ENCODE peak calls at places on chromosome 1, in nine cellular contexts. I is cardiac fibroblast, T is fibroblast of pulmonary artery, P is MCF 10A, L is ovary, V is fibroblast of lung, K is tibial nerve, U is GM12878, H is neural crest cell. X is an unnamed sample.

GRCh38 chr1:156060937-156061636 is at the start of gene RAB25:
- DNase-seq in V (no peak), T (no peak), U (no peak), H (no peak), P (no peak), K (no peak), L (no peak), I (no peak), X (peak; percentile 96)

GRCh38 chr1:24502168-24503002 is at the start of gene RCAN3:
- DNase-seq in L (peak; percentile 60), U (no peak), P (peak; percentile 81), H (peak; percentile 62), T (peak; percentile 68), I (peak; percentile 68), K (peak; percentile 42), V (peak; percentile 70), X (peak; percentile 89)

GRCh38 chr1:231357831-231358354 is 19.8 kb downstream of the SPRTN start:
- DNase-seq in L (no peak), U (peak; percentile 21), P (peak; percentile 88), K (peak; percentile 36), H (peak; percentile 3), I (peak; percentile 85), T (peak; percentile 81), V (peak; percentile 83), X (peak; percentile 52)

GRCh38 chr1:184494929-184495328 is 108.1 kb downstream of the C1orf21 start:
- DNase-seq in I (no peak), U (peak; percentile 60), V (no peak), P (no peak), H (no peak), L (no peak), K (no peak), T (no peak), X (no peak)

GRCh38 chr1:229270547-229271447 is at the start of gene RAB4A:
- DNase-seq in K (peak; percentile 41), U (peak; percentile 43), P (peak; percentile 96), T (peak; percentile 90), H (peak; percentile 73), V (peak; percentile 87), I (peak; percentile 82), L (peak; percentile 90), X (peak; percentile 82)

GRCh38 chr1:93878501-93878888 is 511 bp downstream of the DNTTIP2 start:
- DNase-seq in I (peak; percentile 42), T (peak; percentile 20), K (peak; percentile 20), V (peak; percentile 7), H (no peak), L (peak; percentile 49), U (no peak), P (peak; percentile 48), X (peak; percentile 28)

GRCh38 chr1:239293350-239294111 is 92.8 kb upstream of the CHRM3 start:
- DNase-seq in L (no peak), V (no peak), H (no peak), U (no peak), P (peak; percentile 52), I (no peak), T (no peak), K (no peak), X (no peak)

GRCh38 chr1:244349103-244349531 is 102.6 kb downstream of the ADSS2 start:
- DNase-seq in P (peak; percentile 97), I (peak; percentile 95), H (no peak), U (no peak), L (no peak), V (peak; percentile 93), K (no peak), T (peak; percentile 95), X (peak; percentile 56)

GRCh38 chr1:177431123-177431522 is 260.4 kb downstream of the BRINP2 start:
- DNase-seq in K (no peak), P (no peak), L (no peak), U (no peak), H (no peak), V (no peak), T (no peak), I (no peak), X (no peak)

GRCh38 chr1:177429234-177429633 is 258.5 kb downstream of the BRINP2 start:
- DNase-seq in T (no peak), H (no peak), L (no peak), K (no peak), I (no peak), U (no peak), V (no peak), P (peak; percentile 16), X (no peak)

DNA sequence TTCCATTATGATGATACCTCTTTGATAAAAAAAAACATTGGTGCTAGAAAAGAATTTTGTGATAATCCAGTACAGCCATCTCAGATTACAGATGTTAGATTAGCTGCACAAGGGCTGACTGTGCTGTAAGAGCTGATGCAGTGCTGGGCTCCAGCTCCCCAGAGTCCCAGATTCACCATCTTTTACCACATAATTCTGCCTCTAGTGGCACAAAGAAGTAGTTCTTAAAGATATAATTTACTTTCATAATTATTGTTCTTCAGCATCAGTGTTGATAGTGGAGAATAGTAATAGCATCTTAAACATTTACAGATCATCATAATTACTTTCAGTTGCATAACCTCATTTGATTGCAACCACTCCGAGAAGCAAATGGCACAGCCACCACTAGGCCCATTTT is 262.1 kb downstream of the BRINP2 start:
- DNase-seq in V (peak; percentile 2), T (peak; percentile 3), I (peak; percentile 29), P (peak; percentile 28), U (no peak), K (no peak), L (no peak), H (no peak), X (no peak)
- TF ChIP-seq CTCF in V (peak; percentile 9), T (peak; percentile 23), I (peak; percentile 17), P (peak; percentile 19), U (no peak), K (no peak), L (no peak), H (peak; percentile 56), X (no peak)

GRCh38 chr1:160879056-160879455 is 5.9 kb downstream of the ITLN1 start:
- DNase-seq in U (no peak), L (no peak), I (no peak), H (no peak), V (no peak), P (no peak), K (no peak), T (no peak), X (no peak)

GRCh38 chr1:160877221-160877620 is 7.8 kb downstream of the ITLN1 start:
- DNase-seq in L (no peak), P (no peak), K (no peak), H (no peak), I (no peak), U (no peak), T (no peak), V (no peak), X (no peak)

GRCh38 chr1:160876311-160876710 is 8.7 kb downstream of the ITLN1 start:
- DNase-seq in T (peak; percentile 25), L (no peak), H (no peak), I (no peak), P (no peak), K (no peak), V (no peak), U (no peak), X (no peak)

DNA sequence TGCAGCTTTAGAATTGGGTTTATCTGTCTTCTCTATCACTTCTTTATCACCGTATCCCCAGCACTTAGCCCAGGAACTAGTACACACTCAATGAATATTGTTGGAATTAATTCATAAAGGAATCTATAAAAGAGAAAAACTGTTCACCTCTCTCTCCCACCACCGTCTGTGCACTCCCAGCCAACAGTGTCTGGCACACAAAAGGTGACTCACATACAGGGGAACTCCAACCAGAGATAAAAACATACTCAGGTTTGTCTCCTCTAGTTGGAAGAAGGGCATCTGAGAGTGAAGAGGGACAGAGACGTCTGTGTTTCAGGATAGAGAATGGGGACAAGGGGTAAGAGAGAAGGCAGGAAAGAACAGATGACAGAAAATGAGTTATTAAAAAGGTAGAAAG is 10.0 kb downstream of the ITLN1 start:
- DNase-seq in H (no peak), V (no peak), K (no peak), U (no peak), P (peak; percentile 41), L (no peak), I (no peak), T (no peak), X (no peak)
- TF ChIP-seq CTCF in H (no peak), V (no peak), K (no peak), U (no peak), P (no peak), L (no peak), I (no peak), T (no peak), X (no peak)

GRCh38 chr1:208047476-208047934 is 136.6 kb upstream of the CD34 start:
- DNase-seq in T (peak; percentile 55), U (no peak), H (no peak), V (peak; percentile 91), K (peak; percentile 85), L (peak; percentile 96), P (peak; percentile 12), I (peak; percentile 23), X (no peak)

GRCh38 chr1:208043690-208044089 is 132.8 kb upstream of the CD34 start:
- DNase-seq in P (no peak), I (no peak), V (no peak), L (peak; percentile 85), H (no peak), T (no peak), K (no peak), U (no peak), X (no peak)

GRCh38 chr1:208047975-208048374 is 137.1 kb upstream of the CD34 start:
- DNase-seq in H (no peak), V (peak; percentile 52), P (no peak), T (peak; percentile 26), I (no peak), K (peak; percentile 50), U (no peak), L (peak; percentile 82), X (no peak)

GRCh38 chr1:208044568-208045241 is 133.8 kb upstream of the CD34 start:
- DNase-seq in U (no peak), K (no peak), P (no peak), H (no peak), V (no peak), L (no peak), T (no peak), I (no peak), X (no peak)

DNA sequence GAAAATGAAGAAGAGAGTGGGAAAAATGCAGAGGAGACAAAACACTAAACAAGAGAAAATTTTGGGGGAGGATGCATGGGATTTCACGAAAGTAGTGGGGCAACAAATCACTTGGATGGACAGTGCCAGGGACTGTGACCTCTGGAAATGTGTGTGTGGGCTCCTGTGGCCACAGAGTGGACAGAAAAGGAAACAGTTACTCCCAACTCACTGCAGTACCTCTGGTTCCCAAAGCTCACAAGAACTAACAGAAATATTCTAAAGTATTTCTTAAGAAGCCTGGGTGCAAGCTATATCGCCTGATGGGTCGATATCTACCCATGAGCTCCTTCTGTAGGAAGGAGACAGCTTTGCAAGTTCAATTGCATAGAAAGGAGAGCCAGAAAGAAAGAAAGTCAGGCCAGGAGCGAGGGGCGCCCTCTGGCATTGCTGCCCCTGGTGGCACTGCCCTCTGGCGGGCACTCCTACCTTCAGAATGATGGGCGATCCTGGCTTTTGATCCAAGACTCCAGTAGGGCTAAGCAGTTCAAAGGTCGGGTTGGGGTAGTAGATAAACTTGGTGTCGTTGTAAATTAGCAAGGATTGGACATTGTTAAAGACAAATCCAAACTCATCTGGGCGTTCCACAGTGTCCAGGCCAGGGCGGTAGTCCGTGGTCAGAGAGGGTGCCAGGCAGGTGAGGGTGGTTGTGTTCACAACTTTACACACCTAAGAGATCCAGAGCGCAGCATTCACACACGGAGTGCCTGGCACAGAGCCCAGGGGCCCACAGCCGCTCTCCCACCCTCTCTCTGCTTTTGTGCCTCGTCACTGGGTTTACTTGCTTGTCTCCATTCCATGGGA is 134.7 kb upstream of the CD34 start:
- DNase-seq in T (no peak), L (no peak), I (no peak), V (no peak), P (no peak), U (no peak), K (no peak), H (no peak), X (no peak)
- TF ChIP-seq CTCF in T (no peak), L (no peak), I (no peak), V (no peak), P (no peak), U (peak; percentile 4), K (peak; percentile 15), H (no peak), X (no peak)

GRCh38 chr1:19371226-19372135 is 59.4 kb downstream of the SLC66A1 start:
- DNase-seq in H (no peak), I (no peak), T (no peak), V (no peak), K (no peak), L (no peak), U (no peak), P (no peak), X (no peak)
- TF ChIP-seq CTCF in H (no peak), I (no peak), T (no peak), V (no peak), K (no peak), L (no peak), U (no peak), P (no peak), X (no peak)